ENCODE peak calls at places on chromosomes 11 and 22, in seven cellular contexts. W is RWPE1, A is tibial artery, N is upper lobe of right lung, R is right lobe of liver, T is endodermal cell, U is cardiac muscle cell. X is an unnamed sample.

GRCh38 chr11:129620705-129621104 is 194.9 kb upstream of the TMEM45B start:
- DNase-seq in W (peak), A (no peak), N (no peak), R (no peak), T (no peak), U (no peak), X (no peak)

GRCh38 chr11:102946237-102946636 is 9.3 kb downstream of the MMP13 start:
- DNase-seq in W (no peak), A (no peak), N (no peak), R (no peak), T (no peak), U (no peak), X (no peak)

GRCh38 chr11:110356769-110357671 is 60.6 kb upstream of the RDX start:
- DNase-seq in W (no peak), A (no peak), N (no peak), R (no peak), T (no peak), U (peak), X (no peak)

GRCh38 chr11:116851631-116852030 is 14.2 kb upstream of the APOA1 start:
- DNase-seq in W (no peak), A (peak), N (no peak), R (no peak), T (no peak), U (peak), X (peak)

GRCh38 chr11:8671242-8671641 is 11.2 kb downstream of the TRIM66 start:
- DNase-seq in W (peak), A (peak), N (no peak), R (no peak), T (peak), U (peak), X (peak)

GRCh38 chr22:21931056-21931455 is 21.6 kb downstream of the PPM1F start:
- DNase-seq in W (no peak), A (no peak), N (no peak), R (no peak), T (no peak), U (no peak), X (no peak)

GRCh38 chr22:50717709-50718351 is 20.2 kb upstream of the ACR start:
- DNase-seq in W (no peak), A (no peak), N (no peak), R (no peak), T (no peak), U (no peak), X (no peak)

GRCh38 chr11:67646535-67647336 is 3.8 kb downstream of the ACY3 start:
- DNase-seq in W (no peak), A (peak), N (no peak), R (no peak), T (peak), U (no peak), X (peak)

GRCh38 chr11:15507592-15507991 is 392.9 kb downstream of the INSC start:
- DNase-seq in W (no peak), A (no peak), N (no peak), R (no peak), T (no peak), U (no peak), X (peak)

GRCh38 chr11:74004694-74005615 is 3.9 kb downstream of the UCP3 start:
- DNase-seq in W (no peak), A (peak), N (no peak), R (no peak), T (peak), U (no peak), X (peak)

GRCh38 chr11:104090767-104091166 is 54.3 kb downstream of the DDI1 start:
- DNase-seq in W (no peak), A (no peak), N (no peak), R (no peak), T (no peak), U (no peak), X (no peak)

GRCh38 chr11:124834526-124835190 is 30.6 kb upstream of the ROBO3 start:
- DNase-seq in W (no peak), A (no peak), N (no peak), R (no peak), T (no peak), U (no peak), X (no peak)

GRCh38 chr11:88535266-88535665 is 197.7 kb upstream of the CTSC start:
- DNase-seq in W (no peak), A (no peak), N (no peak), R (no peak), T (no peak), U (no peak), X (no peak)

GRCh38 chr11:35290876-35291275 is 128.5 kb downstream of the SLC1A2 start:
- DNase-seq in W (no peak), A (no peak), N (no peak), R (no peak), T (no peak), U (no peak), X (no peak)

GRCh38 chr11:115481528-115481927 is 22.7 kb downstream of the CADM1 start:
- DNase-seq in W (no peak), A (no peak), N (no peak), R (no peak), T (no peak), U (no peak), X (no peak)

GRCh38 chr11:1918436-1919315 is 827 bp upstream of the TNNT3 start:
- DNase-seq in W (no peak), A (no peak), N (no peak), R (peak), T (no peak), U (no peak), X (no peak)

GRCh38 chr11:69715446-69715845 is 11.6 kb upstream of the FGF19 start:
- DNase-seq in W (no peak), A (no peak), N (no peak), R (no peak), T (no peak), U (no peak), X (no peak)

GRCh38 chr11:57614234-57614772 is 16.8 kb downstream of the SERPING1 start:
- DNase-seq in W (no peak), A (no peak), N (no peak), R (peak), T (no peak), U (no peak), X (no peak)

GRCh38 chr11:41256060-41256459 is 203.4 kb downstream of the LRRC4C start:
- DNase-seq in W (no peak), A (no peak), N (no peak), R (no peak), T (no peak), U (no peak), X (no peak)

GRCh38 chr22:20610243-20610686 is 102.9 kb downstream of the MED15 start:
- DNase-seq in W (no peak), A (no peak), N (no peak), R (no peak), T (no peak), U (no peak), X (no peak)

GRCh38 chr11:73195191-73196007 is 22.7 kb upstream of the P2RY2 start:
- DNase-seq in W (peak), A (no peak), N (no peak), R (no peak), T (no peak), U (no peak), X (peak)

GRCh38 chr11:95608093-95608492 is 181.5 kb downstream of the FAM76B start:
- DNase-seq in W (no peak), A (no peak), N (no peak), R (no peak), T (no peak), U (no peak), X (no peak)

GRCh38 chr11:69554849-69555248 is 73.4 kb downstream of the LINC01488 start:
- DNase-seq in W (no peak), A (peak), N (peak), R (peak), T (no peak), U (no peak), X (no peak)

GRCh38 chr11:13118194-13118593 is 109.1 kb downstream of the RASSF10 start:
- DNase-seq in W (peak), A (no peak), N (no peak), R (no peak), T (no peak), U (peak), X (no peak)

GRCh38 chr11:119828819-119829218 is 99.8 kb upstream of the NECTIN1 start:
- DNase-seq in W (no peak), A (no peak), N (no peak), R (no peak), T (no peak), U (no peak), X (no peak)
- H3K27ac ChIP-seq in W (no peak), A (no peak), N (no peak), R (no peak), T (no peak), U (no peak), X (no peak)

DNA sequence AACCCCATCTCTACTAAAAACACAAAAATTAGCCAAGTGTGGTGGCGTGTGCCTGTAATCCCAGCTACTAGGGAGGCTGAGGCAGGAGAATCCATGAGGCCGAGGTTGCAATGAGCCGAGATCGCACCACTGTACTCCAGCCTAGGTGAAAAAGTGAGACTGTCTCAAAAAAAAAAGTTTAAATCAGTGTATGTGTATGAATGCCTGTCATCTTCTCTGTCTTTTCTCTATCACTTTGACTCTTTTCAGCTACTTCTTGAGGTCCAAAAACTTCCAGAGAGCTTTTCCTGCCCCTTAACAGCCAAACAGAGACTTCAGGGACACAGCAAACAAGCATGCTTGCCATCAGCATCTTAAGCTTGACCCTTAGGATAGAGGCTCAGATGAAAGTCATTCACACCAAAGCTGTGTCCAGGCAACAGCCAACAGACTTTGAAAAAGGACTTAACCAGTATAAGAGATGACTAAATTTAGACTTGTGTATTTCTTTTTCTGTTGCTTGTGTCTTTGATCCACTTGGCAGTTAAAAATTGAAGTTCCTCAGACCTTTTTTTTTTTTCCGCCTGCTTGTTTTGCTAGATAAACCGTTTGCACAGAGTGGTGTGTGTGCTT is 152.0 kb downstream of the DBX1 start:
- DNase-seq in W (no peak), A (no peak), N (no peak), R (no peak), T (no peak), U (no peak), X (no peak)
- H3K27ac ChIP-seq in W (no peak), A (no peak), N (no peak), R (peak), T (no peak), U (peak), X (no peak)

GRCh38 chr22:24119476-24119875 is 61.8 kb upstream of the SUSD2 start:
- DNase-seq in W (no peak), A (no peak), N (no peak), R (no peak), T (no peak), U (no peak), X (no peak)

GRCh38 chr22:24118689-24119384 is 62.5 kb upstream of the SUSD2 start:
- DNase-seq in W (no peak), A (peak), N (no peak), R (no peak), T (no peak), U (no peak), X (no peak)

GRCh38 chr22:24120029-24120428 is 61.3 kb upstream of the SUSD2 start:
- DNase-seq in W (no peak), A (no peak), N (no peak), R (no peak), T (no peak), U (no peak), X (no peak)

GRCh38 chr22:24115247-24116207 is 65.8 kb upstream of the SUSD2 start:
- DNase-seq in W (no peak), A (no peak), N (no peak), R (no peak), T (no peak), U (no peak), X (no peak)

GRCh38 chr22:24117942-24118341 is 63.3 kb upstream of the SUSD2 start:
- DNase-seq in W (no peak), A (no peak), N (no peak), R (no peak), T (peak), U (no peak), X (no peak)
- H3K27ac ChIP-seq in W (no peak), A (no peak), N (no peak), R (no peak), T (no peak), U (no peak), X (no peak)

GRCh38 chr11:47379317-47379716 is 970 bp upstream of the SPI1 start:
- DNase-seq in W (no peak), A (no peak), N (no peak), R (no peak), T (no peak), U (no peak), X (no peak)

GRCh38 chr11:47376543-47377371 is 1.6 kb downstream of the SPI1 start:
- DNase-seq in W (no peak), A (no peak), N (peak), R (peak), T (no peak), U (peak), X (peak)

GRCh38 chr11:47377571-47378010 is 756 bp downstream of the SPI1 start:
- DNase-seq in W (no peak), A (no peak), N (peak), R (peak), T (no peak), U (no peak), X (no peak)

GRCh38 chr11:47378836-47379170 is 456 bp upstream of the SPI1 start:
- DNase-seq in W (no peak), A (no peak), N (no peak), R (no peak), T (no peak), U (no peak), X (no peak)

GRCh38 chr11:47378011-47378835 is at the start of gene SPI1:
- DNase-seq in W (no peak), A (peak), N (peak), R (peak), T (no peak), U (no peak), X (peak)
- H3K27ac ChIP-seq in W (no peak), A (no peak), N (peak), R (peak), T (no peak), U (peak), X (peak)

GRCh38 chr22:30308096-30308495 is 18.6 kb downstream of the TBC1D10A start:
- DNase-seq in W (no peak), A (no peak), N (no peak), R (no peak), T (no peak), U (no peak), X (no peak)

GRCh38 chr22:30305906-30306628 is 16.8 kb upstream of the CASTOR1 start:
- DNase-seq in W (no peak), A (no peak), N (no peak), R (no peak), T (no peak), U (no peak), X (no peak)

GRCh38 chr22:30305519-30305905 is 16.2 kb upstream of the CASTOR1 start:
- DNase-seq in W (no peak), A (peak), N (peak), R (peak), T (no peak), U (peak), X (peak)

GRCh38 chr22:30307026-30307574 is 17.8 kb upstream of the CASTOR1 start:
- DNase-seq in W (no peak), A (no peak), N (no peak), R (no peak), T (no peak), U (no peak), X (no peak)

GRCh38 chr22:30306629-30307016 is 17.3 kb upstream of the CASTOR1 start:
- DNase-seq in W (no peak), A (no peak), N (no peak), R (no peak), T (no peak), U (no peak), X (no peak)
- H3K27ac ChIP-seq in W (no peak), A (peak), N (peak), R (no peak), T (no peak), U (no peak), X (peak)

DNA sequence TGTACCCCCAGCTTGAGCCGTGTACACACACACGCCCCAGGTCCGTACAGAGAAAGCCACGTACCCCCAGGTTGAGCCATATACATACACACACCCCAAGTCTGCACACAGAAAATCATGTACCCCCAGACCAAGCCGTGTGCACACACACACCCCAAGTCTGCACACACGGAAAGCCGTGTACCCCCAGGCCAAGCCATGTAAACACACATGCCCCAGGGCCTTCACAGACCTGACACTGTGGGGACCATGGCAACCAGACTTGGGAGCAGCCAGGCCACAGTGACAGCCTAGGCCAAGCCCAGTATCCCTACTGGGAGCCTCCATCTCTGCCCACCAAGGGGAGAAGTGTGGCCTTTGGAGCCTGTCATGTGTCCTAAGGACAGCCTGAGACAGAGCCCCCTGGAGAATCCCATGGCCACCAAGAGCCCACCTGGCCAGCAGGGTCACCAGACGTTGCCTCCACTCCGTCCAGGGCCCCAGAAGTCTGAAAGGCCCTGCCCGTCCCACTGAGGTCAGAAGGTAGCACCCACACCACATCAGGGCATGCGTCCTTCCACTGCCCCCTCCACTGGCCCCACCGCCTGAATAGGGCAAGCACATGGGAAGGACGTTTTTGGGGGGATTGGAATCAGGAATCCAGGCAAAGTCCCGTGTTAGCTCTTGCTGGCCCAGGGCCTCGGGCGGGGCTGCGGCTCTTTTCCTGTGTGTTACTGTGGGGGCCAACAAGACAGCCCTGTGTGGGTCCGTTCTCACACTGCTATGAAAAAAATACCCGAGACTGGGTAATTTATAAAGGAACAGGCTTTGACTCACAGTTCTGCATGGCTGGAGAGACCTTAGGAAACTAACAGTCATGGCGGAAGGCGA is 636.7 kb downstream of the TBC1D22A start:
- DNase-seq in W (no peak), A (peak), N (peak), R (no peak), T (no peak), U (no peak), X (no peak)
- H3K27ac ChIP-seq in W (no peak), A (no peak), N (no peak), R (no peak), T (no peak), U (no peak), X (no peak)

GRCh38 chr11:64146036-64146943 is 19.6 kb downstream of the MACROD1 start:
- DNase-seq in W (peak), A (no peak), N (peak), R (no peak), T (peak), U (peak), X (peak)

GRCh38 chr11:64148200-64148916 is 17.6 kb downstream of the MACROD1 start:
- DNase-seq in W (peak), A (peak), N (peak), R (peak), T (peak), U (peak), X (peak)

GRCh38 chr11:64141081-64141783 is 24.7 kb downstream of the MACROD1 start:
- DNase-seq in W (no peak), A (no peak), N (no peak), R (no peak), T (no peak), U (no peak), X (no peak)

GRCh38 chr11:64148917-64149617 is 16.8 kb downstream of the MACROD1 start:
- DNase-seq in W (no peak), A (no peak), N (no peak), R (no peak), T (no peak), U (no peak), X (no peak)

GRCh38 chr11:64144587-64145295 is 21.2 kb downstream of the MACROD1 start:
- DNase-seq in W (no peak), A (no peak), N (no peak), R (no peak), T (no peak), U (no peak), X (no peak)
- H3K27ac ChIP-seq in W (peak), A (no peak), N (no peak), R (no peak), T (no peak), U (no peak), X (no peak)

GRCh38 chr11:65821107-65821506 is 12.7 kb upstream of the SNX32 start:
- DNase-seq in W (no peak), A (no peak), N (no peak), R (peak), T (no peak), U (no peak), X (peak)
- H3K27ac ChIP-seq in W (no peak), A (no peak), N (no peak), R (no peak), T (no peak), U (no peak), X (peak)

GRCh38 chr22:45549739-45550138 is 47.1 kb downstream of the FBLN1 start:
- DNase-seq in W (no peak), A (no peak), N (no peak), R (no peak), T (no peak), U (no peak), X (no peak)
- H3K27ac ChIP-seq in W (peak), A (peak), N (peak), R (no peak), T (no peak), U (peak), X (peak)

DNA sequence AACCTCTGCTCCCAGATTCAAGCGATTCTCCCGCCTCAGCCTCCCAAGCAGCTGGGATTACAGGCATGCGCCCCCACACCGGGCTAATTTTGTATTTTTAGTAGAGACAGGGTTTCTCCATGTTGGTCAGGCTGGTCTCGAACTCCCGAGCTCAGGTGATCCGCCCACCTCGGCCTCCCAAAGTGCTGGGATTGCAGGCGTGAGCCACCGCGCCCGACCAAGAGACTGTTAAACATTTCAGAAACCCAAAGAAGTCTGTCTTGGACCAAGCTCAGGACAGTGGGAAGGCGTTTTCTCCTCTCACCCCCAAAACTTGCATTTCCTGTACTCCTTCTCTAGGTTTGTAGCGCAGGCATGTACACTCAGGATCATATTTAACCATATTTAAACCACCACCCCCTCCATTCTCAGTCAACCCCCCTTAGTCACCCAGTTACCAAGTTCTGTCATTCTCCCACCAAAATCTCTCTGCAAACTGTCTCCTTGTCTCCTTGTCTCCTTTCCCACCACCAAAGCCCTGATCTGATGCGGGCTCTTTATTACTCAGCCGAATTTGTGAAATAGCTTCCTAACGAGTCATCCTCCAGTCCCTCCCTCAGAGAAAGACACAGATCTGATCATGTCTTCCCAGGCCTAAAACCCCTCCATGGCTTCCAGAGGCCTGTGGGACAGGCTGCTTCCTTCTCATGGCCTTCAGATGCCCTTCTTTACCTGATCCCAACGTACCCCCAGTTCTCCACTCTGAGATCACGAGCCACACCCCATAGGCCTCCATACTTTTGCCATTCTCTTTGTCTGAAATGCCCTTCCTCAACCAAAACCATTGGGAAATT is 29.0 kb upstream of the CREB3L1 start:
- DNase-seq in W (peak), A (no peak), N (no peak), R (no peak), T (peak), U (peak), X (no peak)
- H3K27ac ChIP-seq in W (peak), A (no peak), N (no peak), R (no peak), T (no peak), U (no peak), X (no peak)

X was measured in transverse colon.